ENCODE peak calls at places on chromosomes 3 and 15, in four cellular contexts. U is thoracic aorta, R is neuronal stem cell, D is cardiac muscle cell. S is an unnamed sample. For H3K4me1, the result is how much of the 10 kb centered on the place peaks cover.

GRCh38 chr3:4338751-4339150 is 35.6 kb downstream of the SETMAR start:
- DNase-seq in U (no peak), R (no peak), D (no peak), S (no peak)

GRCh38 chr3:125087768-125088391 is 32.1 kb upstream of the HEG1 start:
- DNase-seq in U (no peak), R (no peak), D (no peak), S (no peak)

GRCh38 chr15:60994842-60995495 is 234.1 kb downstream of the RORA start:
- DNase-seq in U (no peak), R (no peak), D (no peak), S (peak)

GRCh38 chr3:184350618-184351017 is 10.8 kb downstream of the CLCN2 start:
- DNase-seq in U (no peak), R (no peak), D (no peak), S (no peak)

GRCh38 chr15:71329509-71330260 is 214.4 kb downstream of the THSD4 start:
- DNase-seq in U (peak), R (no peak), D (peak), S (no peak)

GRCh38 chr3:130609166-130609574 is 92.2 kb downstream of the COL6A6 start:
- DNase-seq in U (no peak), R (no peak), D (no peak), S (no peak)

GRCh38 chr15:71051539-71051938 is 63.7 kb upstream of the THSD4 start:
- DNase-seq in U (no peak), R (no peak), D (no peak), S (no peak)

GRCh38 chr15:39125904-39126303 is 455.0 kb upstream of the THBS1 start:
- DNase-seq in U (no peak), R (peak), D (peak), S (peak)

GRCh38 chr15:81023483-81024264 is 23.0 kb downstream of the TLNRD1 start:
- DNase-seq in U (no peak), R (no peak), D (no peak), S (no peak)

GRCh38 chr15:81336568-81336967 is 12.6 kb upstream of the STARD5 start:
- DNase-seq in U (no peak), R (no peak), D (no peak), S (no peak)

GRCh38 chr3:164250923-164251322 is 827.4 kb downstream of the SI start:
- DNase-seq in U (no peak), R (no peak), D (no peak), S (no peak)

GRCh38 chr3:47578119-47578630 is 490 bp downstream of the CSPG5 start:
- DNase-seq in U (no peak), R (peak), D (peak), S (peak)

GRCh38 chr3:63580151-63580550 is 72.3 kb upstream of the SNTN start:
- DNase-seq in U (no peak), R (no peak), D (no peak), S (no peak)

GRCh38 chr15:73839699-73840098 is 33.7 kb upstream of the TBC1D21 start:
- DNase-seq in U (no peak), R (no peak), D (no peak), S (no peak)

GRCh38 chr3:66115858-66116654 is 77.3 kb upstream of the MAGI1 start:
- DNase-seq in U (peak), R (peak), D (peak), S (no peak)

GRCh38 chr15:74201656-74202420 is 749 bp downstream of the STRA6 start:
- DNase-seq in U (no peak), R (no peak), D (no peak), S (no peak)

GRCh38 chr3:47163023-47163989 is 607 bp downstream of the SETD2 start:
- DNase-seq in U (no peak), R (peak), D (peak), S (peak)

GRCh38 chr15:58755956-58756355 is 6.4 kb upstream of the ADAM10 start:
- DNase-seq in U (no peak), R (no peak), D (peak), S (peak)

GRCh38 chr15:41048397-41048796 is 67.7 kb downstream of the INO80 start:
- DNase-seq in U (no peak), R (no peak), D (no peak), S (no peak)

GRCh38 chr15:35271371-35272043 is 186.4 kb upstream of the NANOGP8 start:
- DNase-seq in U (no peak), R (no peak), D (no peak), S (no peak)

GRCh38 chr15:67784856-67785430 is 40.4 kb upstream of the SKOR1 start:
- DNase-seq in U (no peak), R (no peak), D (no peak), S (no peak)

GRCh38 chr3:183378008-183378407 is 50.4 kb downstream of the MCF2L2 start:
- DNase-seq in U (no peak), R (no peak), D (no peak), S (no peak)

GRCh38 chr3:141795311-141795710 is 32.1 kb downstream of the GRK7 start:
- DNase-seq in U (no peak), R (no peak), D (no peak), S (no peak)

GRCh38 chr3:45528429-45528828 is 66.1 kb upstream of the LIMD1 start:
- DNase-seq in U (no peak), R (no peak), D (no peak), S (no peak)

GRCh38 chr3:44065741-44066140 is 175.9 kb upstream of the TOPAZ1 start:
- DNase-seq in U (no peak), R (no peak), D (peak), S (no peak)

GRCh38 chr15:98649996-98650870 is 1.9 kb downstream of the IGF1R start:
- DNase-seq in U (no peak), R (no peak), D (peak), S (peak)

GRCh38 chr3:110126065-110126464 is 788.7 kb upstream of the DPPA4 start:
- DNase-seq in U (no peak), R (no peak), D (no peak), S (no peak)

GRCh38 chr3:125107861-125108567 is 52.2 kb upstream of the HEG1 start:
- DNase-seq in U (no peak), R (no peak), D (no peak), S (no peak)

GRCh38 chr15:81292516-81293001 is 31.4 kb downstream of the STARD5 start:
- DNase-seq in U (no peak), R (no peak), D (no peak), S (no peak)

GRCh38 chr3:35777563-35777962 is 138.2 kb downstream of the ARPP21 start:
- DNase-seq in U (no peak), R (no peak), D (no peak), S (no peak)

GRCh38 chr15:82680200-82681102 is 29.2 kb downstream of the AP3B2 start:
- DNase-seq in U (no peak), R (peak), D (peak), S (peak)

GRCh38 chr3:13017361-13018038 is 55.7 kb downstream of the IQSEC1 start:
- DNase-seq in U (no peak), R (no peak), D (no peak), S (no peak)

GRCh38 chr15:101264011-101264410 is 12.2 kb upstream of the CHSY1 start:
- DNase-seq in U (no peak), R (no peak), D (no peak), S (no peak)

GRCh38 chr15:29418931-29419330 is 149.3 kb upstream of the NSMCE3 start:
- DNase-seq in U (no peak), R (no peak), D (no peak), S (no peak)

GRCh38 chr3:152737021-152737908 is 97.7 kb upstream of the P2RY1 start:
- DNase-seq in U (no peak), R (no peak), D (no peak), S (no peak)

GRCh38 chr15:80504931-80505330 is 100.7 kb downstream of the ARNT2 start:
- DNase-seq in U (no peak), R (no peak), D (no peak), S (no peak)

GRCh38 chr15:65311760-65312159 is 7.3 kb downstream of the RNU5B-1 start:
- DNase-seq in U (no peak), R (no peak), D (no peak), S (no peak)

DNA sequence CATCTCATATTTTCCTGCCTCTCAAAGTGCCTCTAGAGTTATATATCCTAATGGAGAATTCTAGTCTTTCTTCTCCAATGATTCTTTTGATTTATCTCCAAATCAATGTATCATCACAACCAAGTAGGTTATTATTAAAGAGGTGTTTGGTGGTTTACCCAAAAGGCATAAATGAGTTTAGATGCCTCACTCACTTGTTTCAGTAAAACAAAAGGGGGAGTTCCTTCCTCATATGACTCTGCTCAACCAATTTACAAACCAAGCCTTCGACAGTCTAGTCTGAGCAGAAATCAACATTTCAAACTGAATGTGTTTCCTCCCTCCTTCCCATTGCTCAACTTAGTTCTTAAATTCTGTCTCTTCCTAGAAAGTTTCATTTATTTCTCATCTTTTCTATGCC is 116.5 kb downstream of the TNIK start:
- DNase-seq in U (no peak), R (no peak), D (no peak), S (no peak)
- H3K4me1 ChIP-seq in U (under half), R (under half), D (under half), S (under half)

GRCh38 chr3:69084326-69084667 is 440 bp upstream of the ARL6IP5 start:
- DNase-seq in U (no peak), R (no peak), D (peak), S (no peak)

GRCh38 chr3:69084668-69085542 is at the start of gene ARL6IP5:
- DNase-seq in U (peak), R (peak), D (peak), S (peak)

GRCh38 chr3:69086133-69086722 is 1.5 kb downstream of the ARL6IP5 start:
- DNase-seq in U (peak), R (no peak), D (peak), S (peak)

GRCh38 chr3:69087030-69087791 is 2.5 kb downstream of the ARL6IP5 start:
- DNase-seq in U (no peak), R (no peak), D (peak), S (no peak)

DNA sequence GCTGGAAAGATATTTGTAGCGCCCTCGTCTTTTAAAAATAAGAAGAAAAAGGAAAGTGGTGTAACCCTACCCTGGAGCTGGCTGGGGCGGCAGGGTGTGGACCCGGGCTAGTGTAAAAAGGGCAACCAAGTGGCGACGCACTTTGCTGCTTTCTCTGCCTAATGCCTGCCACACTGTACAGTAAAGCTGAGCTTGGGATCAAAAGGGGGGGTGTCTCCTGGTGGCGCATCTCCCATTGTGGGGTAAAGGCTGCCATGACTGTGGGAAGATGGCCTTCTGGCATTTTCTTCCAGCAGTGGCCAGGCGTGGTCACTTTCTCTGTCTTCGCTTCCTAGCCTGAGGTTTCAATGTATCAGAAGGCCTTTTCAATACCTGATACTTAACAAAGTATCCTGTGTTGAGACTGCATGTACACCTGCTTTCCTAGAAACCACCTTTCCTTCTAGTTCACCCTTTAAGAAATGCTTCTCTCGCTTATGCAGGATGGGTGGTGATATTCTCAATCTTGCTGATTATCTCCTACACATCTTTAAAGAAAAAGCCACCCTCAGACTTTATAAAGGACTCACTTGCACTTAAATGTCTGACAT is 901 bp downstream of the ARL6IP5 start:
- DNase-seq in U (no peak), R (no peak), D (no peak), S (no peak)
- H3K4me1 ChIP-seq in U (half or more), R (under half), D (half or more), S (under half)

DNA sequence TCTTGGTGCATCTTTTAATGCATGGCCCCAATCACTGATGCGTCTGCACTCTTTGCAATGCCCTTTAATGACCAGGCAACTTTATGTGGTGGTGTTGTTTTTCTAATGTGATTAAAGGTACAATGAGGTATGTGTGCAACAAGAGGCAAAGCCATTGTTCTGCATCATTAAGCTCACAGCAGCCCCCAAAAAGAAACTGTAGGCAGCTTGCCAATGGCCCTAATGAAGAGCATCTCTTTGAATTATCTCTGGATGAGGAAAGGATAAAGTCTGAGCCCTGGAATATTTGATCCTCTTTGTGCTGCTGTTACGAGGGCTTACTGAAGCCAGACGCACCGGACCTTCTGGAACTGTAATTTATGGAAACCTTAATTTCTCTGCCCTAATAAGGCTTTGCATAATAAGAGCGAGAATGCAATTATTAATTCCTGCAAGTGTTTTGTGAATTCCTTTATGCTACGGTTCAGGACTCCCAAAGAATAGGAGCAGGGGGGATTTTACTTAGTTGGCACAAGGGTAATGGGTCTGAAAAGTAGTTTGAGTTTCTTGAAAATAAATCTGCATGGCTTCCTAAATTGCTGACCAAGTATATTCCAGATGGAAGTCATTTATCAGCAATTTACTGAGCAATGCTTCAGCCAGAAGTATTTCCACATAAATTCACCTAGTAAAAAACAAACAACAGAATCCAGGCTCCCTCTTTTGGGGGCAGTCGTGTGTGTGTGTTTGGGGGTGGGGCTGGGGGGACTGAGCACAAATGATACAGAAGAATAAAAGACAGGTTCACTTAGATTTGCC is 193.4 kb downstream of the PDZRN3 start:
- DNase-seq in U (no peak), R (no peak), D (no peak), S (peak)
- H3K4me1 ChIP-seq in U (under half), R (under half), D (under half), S (under half)

DNA sequence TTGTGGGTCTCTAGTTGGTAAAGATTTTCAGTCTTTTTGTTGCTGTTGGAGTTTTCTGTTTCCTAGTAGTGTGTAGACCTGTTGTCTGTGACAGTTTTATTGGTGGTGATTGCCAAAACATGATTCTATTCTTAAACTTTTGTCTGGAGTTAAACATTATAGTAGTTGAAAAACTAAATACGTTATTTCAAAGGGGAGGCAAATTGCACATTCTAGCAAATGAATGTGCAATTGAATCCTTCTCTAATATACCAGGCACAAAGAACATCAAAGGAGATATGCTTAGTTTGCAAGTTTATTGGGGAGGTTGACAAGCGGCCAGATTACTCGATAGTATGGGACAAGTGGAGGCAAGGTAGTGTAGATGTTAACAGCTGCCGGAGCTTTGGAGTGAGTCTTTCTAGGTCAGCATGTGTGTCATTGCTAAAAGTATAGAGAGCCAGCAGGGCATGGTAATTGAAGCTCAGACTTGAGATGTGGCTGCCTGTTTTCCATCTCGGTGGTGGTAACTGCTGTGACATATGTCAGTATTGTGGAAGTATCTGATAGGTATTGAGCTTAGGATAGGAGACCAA is 20.6 kb downstream of the CHD2 start:
- DNase-seq in U (no peak), R (no peak), D (no peak), S (no peak)
- H3K4me1 ChIP-seq in U (half or more), R (under half), D (under half), S (under half)

DNA sequence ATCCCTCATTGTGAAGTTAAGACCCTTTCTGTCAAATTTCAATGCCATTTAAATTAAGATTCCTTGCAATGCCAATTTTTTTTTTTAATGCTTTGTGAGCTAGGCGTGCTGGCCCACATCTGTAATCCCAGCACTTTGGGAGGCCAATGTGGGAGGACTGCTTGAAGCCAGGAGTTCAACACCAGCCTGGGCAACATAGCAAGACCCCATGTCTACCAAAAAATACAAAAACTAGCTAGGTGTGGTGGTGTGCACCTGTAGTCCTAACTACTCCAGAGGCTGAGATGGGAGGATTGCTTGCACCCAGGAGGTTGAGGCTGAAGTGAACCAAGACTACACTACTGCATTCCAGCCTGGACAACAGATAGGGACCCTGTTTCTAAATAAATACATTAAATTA is 5.6 kb upstream of the SH3BP5 start:
- DNase-seq in U (no peak), R (no peak), D (no peak), S (no peak)
- H3K4me1 ChIP-seq in U (under half), R (under half), D (under half), S (under half)

DNA sequence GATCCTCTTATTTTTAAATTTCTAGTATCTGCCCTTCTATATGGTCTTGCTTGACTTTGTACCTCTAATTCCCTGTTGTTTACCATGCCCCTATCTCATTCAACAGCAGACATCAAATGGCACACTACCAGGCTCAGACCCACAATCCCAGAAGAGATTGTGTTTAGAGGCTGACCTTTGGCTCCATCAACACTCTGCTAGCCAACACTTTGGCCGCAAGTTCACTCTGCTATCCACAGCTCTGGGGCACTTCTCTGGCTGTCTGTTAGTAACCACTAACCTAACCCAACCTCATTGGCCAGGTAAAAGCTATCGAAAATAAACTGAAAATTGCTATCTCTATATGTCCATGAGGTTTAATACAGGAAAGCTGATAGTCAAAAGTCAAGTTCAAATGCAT is 646.0 kb upstream of the CCDC54 start:
- DNase-seq in U (no peak), R (no peak), D (no peak), S (no peak)
- H3K4me1 ChIP-seq in U (under half), R (under half), D (under half), S (under half)

DNA sequence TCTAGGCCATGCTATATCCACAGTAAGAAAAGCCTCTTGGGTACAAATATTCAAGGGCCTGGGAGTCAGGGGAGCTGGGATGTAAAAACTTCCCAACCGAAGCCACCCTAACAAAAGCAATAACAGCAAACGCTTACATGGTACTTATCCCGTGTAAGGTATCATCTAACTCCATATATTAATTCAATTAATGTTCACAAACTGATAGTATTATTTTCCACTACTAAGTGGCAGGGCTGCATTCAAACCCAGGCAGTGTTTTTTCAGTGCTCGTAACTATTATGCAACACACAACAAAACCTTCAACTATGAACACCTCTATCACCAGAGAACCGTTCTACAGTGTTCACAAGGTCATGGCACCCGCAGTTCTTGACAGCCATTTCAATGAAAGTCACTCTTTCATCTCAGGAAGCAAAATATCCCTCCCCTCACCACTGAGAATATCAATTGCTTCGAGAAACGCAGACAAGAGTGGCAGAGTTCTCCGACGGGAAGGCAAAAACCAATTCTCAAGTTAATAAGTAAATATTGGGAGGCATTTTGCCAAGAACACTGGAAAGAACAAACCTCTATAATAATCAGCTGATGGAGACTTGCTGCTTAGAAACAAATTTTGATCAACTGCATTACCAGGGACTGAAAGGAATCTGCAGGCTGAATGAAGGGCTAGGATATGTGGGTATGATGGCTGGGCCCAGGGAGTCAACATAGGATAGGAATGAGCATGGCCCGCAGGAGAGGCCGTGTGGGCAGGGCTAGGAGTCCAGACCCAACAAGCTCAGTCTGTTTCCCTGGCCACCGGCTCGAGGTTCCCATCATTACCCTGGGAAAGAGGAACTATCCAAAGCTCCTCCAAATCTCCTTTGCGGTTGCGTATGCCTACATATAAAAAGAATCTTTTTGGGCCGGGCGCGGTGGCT is 72.3 kb downstream of the XXYLT1 start:
- DNase-seq in U (no peak), R (no peak), D (no peak), S (no peak)
- H3K4me1 ChIP-seq in U (under half), R (under half), D (under half), S (under half)

S was measured in HAP-1.